ENCODE peak calls at places on chromosomes 12 and 14, in seven cellular contexts. T, A, O, B, N, F and Y are unnamed samples.

GRCh38 chr12:98471085-98471484 is 44.3 kb upstream of the TMPO start:
- DNase-seq in T (no peak), A (no peak), O (no peak), B (no peak), N (no peak), F (no peak), Y (no peak)

GRCh38 chr14:87834594-87834993 is 158.4 kb downstream of the GALC start:
- DNase-seq in T (no peak), A (no peak), O (no peak), B (no peak), N (no peak), F (no peak), Y (no peak)

GRCh38 chr14:53824061-53824460 is 132.6 kb downstream of the BMP4 start:
- DNase-seq in T (no peak), A (no peak), O (no peak), B (no peak), N (no peak), F (no peak), Y (no peak)

GRCh38 chr14:98069712-98070133 is 1202.3 kb downstream of the BCL11B start:
- DNase-seq in T (no peak), A (peak; percentile 0), O (no peak), B (no peak), N (no peak), F (no peak), Y (no peak)

GRCh38 chr14:20546877-20547276 is 14.0 kb downstream of the RNASE9 start:
- DNase-seq in T (no peak), A (no peak), O (no peak), B (no peak), N (no peak), F (no peak), Y (no peak)

GRCh38 chr12:108516511-108517275 is 1.6 kb downstream of the FICD start:
- DNase-seq in T (no peak), A (no peak), O (peak; percentile 21), B (no peak), N (no peak), F (no peak), Y (no peak)

GRCh38 chr12:108478611-108479010 is 36.5 kb upstream of the FICD start:
- DNase-seq in T (no peak), A (no peak), O (no peak), B (no peak), N (no peak), F (no peak), Y (no peak)

GRCh38 chr14:95388699-95389098 is 69.0 kb upstream of the CLMN start:
- DNase-seq in T (no peak), A (no peak), O (peak; percentile 80), B (no peak), N (no peak), F (no peak), Y (no peak)

GRCh38 chr12:88243886-88244491 is 101.9 kb downstream of the TMTC3 start:
- DNase-seq in T (no peak), A (no peak), O (peak; percentile 35), B (no peak), N (no peak), F (no peak), Y (no peak)

GRCh38 chr14:100856056-100856950 is 30.4 kb downstream of the MEG3 start:
- DNase-seq in T (no peak), A (no peak), O (no peak), B (peak; percentile 27), N (no peak), F (no peak), Y (no peak)

GRCh38 chr12:16891673-16892072 is 285.7 kb upstream of the LMO3 start:
- DNase-seq in T (no peak), A (no peak), O (no peak), B (no peak), N (no peak), F (no peak), Y (no peak)

GRCh38 chr12:96986883-96987523 is 79.9 kb downstream of the NEDD1 start:
- DNase-seq in T (no peak), A (no peak), O (peak; percentile 31), B (no peak), N (peak; percentile 44), F (no peak), Y (peak; percentile 24)

GRCh38 chr12:130796985-130797686 is 41.9 kb downstream of the STX2 start:
- DNase-seq in T (no peak), A (no peak), O (no peak), B (no peak), N (no peak), F (no peak), Y (peak; percentile 59)

GRCh38 chr14:22600027-22600426 is 1.9 kb downstream of the ABHD4 start:
- DNase-seq in T (no peak), A (no peak), O (no peak), B (no peak), N (no peak), F (no peak), Y (no peak)

GRCh38 chr14:104722938-104723650 is 935 bp upstream of the ADSS1 start:
- DNase-seq in T (no peak), A (no peak), O (no peak), B (no peak), N (no peak), F (no peak), Y (no peak)

GRCh38 chr12:53378705-53379388 is 1.1 kb upstream of the SP1 start:
- DNase-seq in T (no peak), A (no peak), O (no peak), B (no peak), N (no peak), F (no peak), Y (no peak)

GRCh38 chr12:123532808-123533649 is 490 bp downstream of the RILPL1 start:
- DNase-seq in T (no peak), A (peak; percentile 37), O (peak; percentile 25), B (peak; percentile 76), N (peak; percentile 58), F (no peak), Y (peak; percentile 35)

GRCh38 chr14:100241279-100241678 is 2.3 kb downstream of the YY1 start:
- DNase-seq in T (no peak), A (no peak), O (no peak), B (no peak), N (no peak), F (no peak), Y (no peak)

GRCh38 chr12:47609806-47610205 is 96.0 kb downstream of the RPAP3 start:
- DNase-seq in T (no peak), A (no peak), O (no peak), B (no peak), N (no peak), F (no peak), Y (no peak)
- TF ChIP-seq CTCF in T (no peak), A (no peak), O (no peak), B (no peak), N (no peak), F (no peak), Y (no peak)

DNA sequence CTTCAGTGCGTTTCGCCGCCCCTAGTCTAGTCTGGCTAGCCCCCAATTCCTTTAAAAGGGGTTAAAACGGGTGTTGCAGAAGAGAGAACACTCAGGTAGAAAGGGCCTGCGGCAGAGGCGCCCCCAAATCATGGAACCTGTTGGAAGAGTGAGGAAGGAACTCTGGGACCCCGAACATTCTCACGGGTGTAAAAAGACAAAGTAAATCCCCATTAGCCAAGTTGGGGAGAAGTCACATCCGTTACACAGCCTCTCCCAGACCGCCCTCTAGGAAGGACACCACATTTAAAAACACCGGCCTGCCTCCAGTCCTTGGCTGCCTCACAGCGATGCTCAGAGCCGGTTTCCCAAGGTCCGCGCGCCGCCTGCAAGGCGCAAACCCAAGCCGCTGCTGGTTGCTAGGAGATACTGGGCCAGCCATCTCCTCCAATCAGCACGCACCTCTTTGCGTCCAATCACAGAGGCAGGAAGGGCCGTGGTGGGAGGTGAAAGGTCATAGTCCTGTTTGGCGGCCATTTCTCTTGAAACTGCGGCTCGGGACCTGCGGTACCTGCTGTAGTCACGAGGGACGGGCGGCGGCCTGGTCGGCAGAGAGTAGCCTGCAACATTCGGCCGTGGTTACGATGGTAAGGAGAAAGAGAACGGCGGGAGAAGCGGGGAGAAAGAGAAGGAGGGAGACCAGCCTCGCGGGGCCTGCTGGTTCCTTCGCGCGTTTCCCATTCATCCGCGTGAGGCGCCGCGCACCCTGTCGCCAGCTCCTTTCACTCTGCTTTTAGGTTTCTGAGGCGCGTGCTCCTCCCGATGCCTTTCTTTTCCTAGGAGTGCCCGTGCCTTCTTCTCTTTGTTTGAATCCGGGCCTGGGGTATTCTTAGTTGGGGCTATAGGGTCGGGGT is at the start of gene SNRPF:
- DNase-seq in T (peak; percentile 92), A (peak; percentile 96), O (peak; percentile 97), B (peak; percentile 94), N (peak; percentile 94), F (peak; percentile 84), Y (peak; percentile 100)
- TF ChIP-seq CTCF in T (peak; percentile 6), A (no peak), O (peak; percentile 8), B (no peak), N (no peak), F (no peak), Y (peak; percentile 2)

GRCh38 chr12:110704750-110705149 is 15.8 kb upstream of the HVCN1 start:
- DNase-seq in T (no peak), A (no peak), O (no peak), B (no peak), N (no peak), F (no peak), Y (peak; percentile 39)
- TF ChIP-seq CTCF in T (peak; percentile 52), A (peak; percentile 58), O (no peak), B (peak; percentile 44), N (no peak), F (no peak), Y (peak; percentile 20)

GRCh38 chr14:72704507-72704906 is 189.4 kb downstream of the DPF3 start:
- DNase-seq in T (no peak), A (no peak), O (peak; percentile 37), B (no peak), N (no peak), F (no peak), Y (no peak)

GRCh38 chr14:72711936-72712335 is 182.0 kb downstream of the DPF3 start:
- DNase-seq in T (no peak), A (no peak), O (no peak), B (no peak), N (no peak), F (no peak), Y (no peak)

GRCh38 chr14:72706485-72706884 is 187.4 kb downstream of the DPF3 start:
- DNase-seq in T (no peak), A (no peak), O (no peak), B (no peak), N (no peak), F (no peak), Y (no peak)

GRCh38 chr14:72710212-72710611 is 183.7 kb downstream of the DPF3 start:
- DNase-seq in T (no peak), A (no peak), O (peak; percentile 18), B (no peak), N (no peak), F (no peak), Y (no peak)

DNA sequence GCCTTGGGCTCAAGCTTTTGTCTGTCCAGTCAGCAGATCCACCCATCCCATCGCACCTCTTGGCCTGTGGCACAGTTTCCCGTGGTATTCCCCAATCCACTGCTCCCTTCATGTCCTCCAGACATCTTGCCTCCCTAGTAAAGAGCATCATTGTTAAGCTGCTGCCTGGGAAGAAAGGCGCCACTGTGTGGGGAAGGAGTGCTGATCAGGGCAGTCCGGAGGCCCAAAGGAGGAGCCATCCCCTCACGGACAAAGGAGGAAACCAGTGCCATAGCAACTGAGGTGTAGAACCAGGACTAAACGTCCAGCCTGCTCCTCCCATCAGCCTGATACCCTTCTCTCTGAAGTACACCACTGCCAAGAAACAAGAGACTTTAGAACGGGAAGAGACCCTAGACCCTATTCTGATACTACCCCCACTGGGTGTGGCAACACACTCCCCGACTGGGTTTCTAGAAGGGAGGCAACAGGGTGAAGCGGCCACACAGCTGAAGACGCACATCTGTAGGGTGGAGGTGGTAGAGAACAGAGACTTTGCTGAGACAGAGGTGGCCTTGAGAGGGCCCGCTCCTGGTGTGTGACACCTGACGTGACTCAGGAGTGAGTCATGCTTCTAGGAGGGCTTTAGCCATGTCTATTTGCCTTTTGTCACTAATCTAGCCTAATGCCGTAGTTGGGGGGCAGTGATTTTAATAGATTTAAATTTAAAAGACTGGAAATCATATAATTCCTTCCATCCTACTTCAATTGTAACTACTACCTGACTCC is 185.0 kb downstream of the DPF3 start:
- DNase-seq in T (no peak), A (no peak), O (peak; percentile 7), B (no peak), N (no peak), F (no peak), Y (no peak)
- TF ChIP-seq CTCF in T (no peak), A (no peak), O (no peak), B (no peak), N (no peak), F (no peak), Y (no peak)